ENCODE peak calls at places on chromosomes 12 and 14, in ten cellular contexts. J is heart left ventricle, I is lower leg skin, G is fibroblast of mammary gland, S is suprapubic skin, B is cardiac muscle cell, T is astrocyte, P is choroid plexus epithelial cell, H is GM23338, Y is kidney epithelial cell. R is an unnamed sample.

GRCh38 chr12:56028511-56029165 is 7.8 kb downstream of the IKZF4 start:
- DNase-seq in G (no peak), J (no peak), B (peak), S (no peak), I (no peak), Y (no peak), H (no peak), T (no peak), P (no peak), R (peak)

GRCh38 chr12:124698211-124698997 is 131.0 kb upstream of the NCOR2 start:
- DNase-seq in P (no peak), B (peak), Y (no peak), H (no peak), T (peak), G (peak), J (no peak), S (no peak), I (no peak), R (no peak)

GRCh38 chr12:103924761-103925641 is 5.2 kb upstream of the HSP90B1 start:
- DNase-seq in Y (peak), G (peak), H (no peak), S (no peak), B (peak), J (no peak), P (peak), T (peak), I (no peak), R (peak)

GRCh38 chr12:45989857-45990467 is 412 bp downstream of the SCAF11 start:
- DNase-seq in T (peak), P (peak), B (peak), I (peak), S (peak), Y (no peak), H (peak), G (no peak), J (peak), R (peak)

GRCh38 chr14:54676822-54677708 is 110.1 kb downstream of the SAMD4A start:
- DNase-seq in S (no peak), T (peak), Y (peak), I (no peak), B (peak), H (peak), J (no peak), G (peak), P (peak), R (peak)

GRCh38 chr12:85733441-85733840 is 102.8 kb downstream of the RASSF9 start:
- DNase-seq in G (peak), H (no peak), J (no peak), I (no peak), B (peak), Y (no peak), P (peak), T (peak), S (no peak), R (peak)

GRCh38 chr12:122846622-122847515 is 11.6 kb downstream of the HIP1R start:
- DNase-seq in B (no peak), G (no peak), S (peak), J (no peak), H (no peak), Y (no peak), I (no peak), P (no peak), T (no peak), R (no peak)

GRCh38 chr12:85280984-85281946 is 1.2 kb downstream of the ALX1 start:
- DNase-seq in I (no peak), T (no peak), G (no peak), Y (no peak), B (no peak), S (no peak), P (peak), J (no peak), H (peak), R (no peak)

GRCh38 chr12:92503977-92504966 is 198.5 kb upstream of the PLEKHG7 start:
- DNase-seq in H (no peak), S (no peak), Y (no peak), G (no peak), T (no peak), P (no peak), B (no peak), I (no peak), J (no peak), R (no peak)

GRCh38 chr12:92596388-92596787 is 106.4 kb upstream of the PLEKHG7 start:
- DNase-seq in Y (no peak), P (peak), H (no peak), G (peak), T (peak), B (peak), I (no peak), S (no peak), J (no peak), R (peak)

GRCh38 chr12:103268831-103269514 is 226.8 kb downstream of the C12orf42 start:
- DNase-seq in P (no peak), I (no peak), T (no peak), G (no peak), Y (no peak), B (no peak), J (no peak), S (no peak), H (no peak), R (no peak)

GRCh38 chr12:64923536-64923935 is 99.1 kb downstream of the TBC1D30 start:
- DNase-seq in H (no peak), B (no peak), T (no peak), P (no peak), G (no peak), I (no peak), Y (no peak), J (no peak), S (no peak), R (no peak)

GRCh38 chr12:70214972-70215617 is 28.1 kb upstream of the CNOT2 start:
- DNase-seq in H (no peak), S (no peak), G (no peak), I (no peak), T (no peak), Y (no peak), J (peak), P (no peak), B (no peak), R (no peak)

GRCh38 chr14:72451081-72451972 is 442.6 kb downstream of the DPF3 start:
- DNase-seq in Y (peak), H (no peak), J (no peak), B (no peak), G (no peak), T (peak), P (no peak), I (no peak), S (no peak), R (peak)

GRCh38 chr12:124109760-124110159 is 136.7 kb downstream of the ZNF664 start:
- DNase-seq in B (peak), J (no peak), T (no peak), Y (no peak), S (no peak), I (no peak), H (peak), P (peak), G (peak), R (peak)

GRCh38 chr12:89373772-89374572 is 21.7 kb upstream of the DUSP6 start:
- DNase-seq in J (no peak), G (peak), T (peak), I (peak), H (no peak), B (peak), S (no peak), Y (no peak), P (peak), R (peak)

GRCh38 chr12:107511292-107511691 is 174.3 kb upstream of the PWP1 start:
- DNase-seq in P (peak), H (no peak), T (peak), B (peak), J (no peak), S (no peak), Y (no peak), G (peak), I (no peak), R (no peak)

GRCh38 chr12:121214855-121215745 is 5.2 kb downstream of the P2RX4 start:
- DNase-seq in G (peak), H (no peak), I (peak), S (no peak), J (no peak), P (peak), Y (peak), T (peak), B (peak), R (peak)

GRCh38 chr12:96710127-96710745 is 196.8 kb upstream of the NEDD1 start:
- DNase-seq in B (no peak), H (peak), P (no peak), I (no peak), J (no peak), G (no peak), Y (no peak), T (no peak), S (no peak), R (peak)

GRCh38 chr12:103093499-103094106 is 136.1 kb downstream of the ASCL1 start:
- DNase-seq in J (no peak), Y (no peak), H (peak), I (no peak), P (no peak), T (no peak), G (no peak), B (no peak), S (no peak), R (peak)

GRCh38 chr14:76101980-76102379 is 49.7 kb upstream of the GPATCH2L start:
- DNase-seq in B (no peak), G (no peak), T (no peak), H (no peak), I (no peak), J (no peak), S (no peak), Y (no peak), P (no peak), R (no peak)

GRCh38 chr12:110270125-110270962 is 10.7 kb upstream of the ATP2A2 start:
- DNase-seq in T (peak), P (peak), G (peak), J (no peak), I (no peak), H (no peak), B (peak), Y (no peak), S (no peak), R (peak)

GRCh38 chr12:95574799-95575452 is 23.6 kb upstream of the USP44 start:
- DNase-seq in J (no peak), P (peak), H (peak), G (peak), I (no peak), T (peak), B (peak), Y (no peak), S (no peak), R (peak)

GRCh38 chr14:90105756-90106155 is 44.0 kb downstream of the KCNK13 start:
- DNase-seq in J (peak), H (no peak), T (no peak), Y (no peak), S (no peak), G (no peak), I (no peak), B (peak), P (peak), R (no peak)

GRCh38 chr14:102501751-102502315 is 7.7 kb downstream of the ANKRD9 start:
- DNase-seq in B (no peak), P (no peak), J (peak), T (no peak), Y (no peak), I (no peak), H (peak), S (no peak), G (no peak), R (no peak)

GRCh38 chr14:64971452-64971889 is 665 bp downstream of the RAB15 start:
- DNase-seq in Y (no peak), I (no peak), G (no peak), J (no peak), T (no peak), S (no peak), H (peak), P (no peak), B (no peak), R (no peak)

GRCh38 chr12:94994312-94994711 is 9.2 kb downstream of the NDUFA12 start:
- DNase-seq in S (no peak), P (peak), T (peak), J (no peak), H (no peak), Y (peak), B (peak), I (no peak), G (peak), R (peak)

GRCh38 chr14:68853749-68854148 is 60.9 kb upstream of the ZFP36L1 start:
- DNase-seq in G (no peak), I (no peak), T (no peak), P (no peak), B (no peak), H (no peak), J (no peak), Y (no peak), S (no peak), R (no peak)
- H3K4me3 ChIP-seq in G (no peak), I (no peak), T (no peak), P (no peak), B (no peak), H (no peak), J (no peak), Y (no peak), S (no peak), R (no peak)

DNA sequence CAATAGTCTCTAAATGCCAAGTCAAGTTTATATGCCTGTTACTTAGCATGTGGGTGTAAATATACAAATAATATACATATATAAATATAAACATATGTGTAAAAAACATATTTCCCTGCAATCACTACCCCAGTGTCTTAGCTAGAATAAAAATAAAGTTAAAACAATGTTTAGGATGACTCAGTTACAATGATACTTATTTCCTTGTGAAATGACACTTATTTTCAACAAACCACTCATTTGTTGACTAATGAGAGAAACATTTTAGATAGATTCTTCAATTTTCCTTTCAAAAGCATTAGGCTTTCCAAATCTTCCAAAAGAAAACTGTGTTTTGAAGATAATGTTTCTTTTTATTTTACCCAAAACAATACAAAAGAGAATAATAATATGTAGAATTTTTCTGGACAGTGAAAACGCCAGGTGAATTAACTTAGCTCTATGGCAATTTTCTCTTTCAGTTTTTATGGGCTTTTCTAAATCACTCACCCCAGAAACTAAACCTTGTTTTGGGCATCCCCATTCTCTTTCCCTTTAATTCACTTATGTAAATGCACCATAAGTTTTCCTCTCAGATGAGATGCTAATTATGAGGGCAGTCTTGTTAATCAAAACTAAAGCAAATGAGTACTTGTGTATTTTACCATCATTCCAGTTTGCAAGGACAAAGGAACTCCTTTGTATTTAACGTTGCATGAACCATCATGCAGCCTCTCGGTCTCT is 465.9 kb downstream of the BCAT1 start:
- DNase-seq in G (peak), J (no peak), S (no peak), Y (no peak), T (no peak), B (no peak), H (no peak), I (no peak), P (no peak), R (no peak)
- TF ChIP-seq CTCF in G (no peak), J (no peak), S (no peak), Y (no peak), T (no peak), B (no peak), H (no peak), I (no peak), P (no peak), R (no peak)

GRCh38 chr14:35285991-35286564 is 6.1 kb upstream of the PSMA6 start:
- DNase-seq in H (no peak), P (no peak), T (no peak), Y (no peak), J (no peak), B (no peak), I (no peak), S (no peak), G (no peak), R (no peak)
- H3K4me3 ChIP-seq in H (no peak), P (no peak), T (no peak), Y (no peak), J (no peak), B (no peak), I (no peak), S (no peak), G (no peak), R (no peak)

GRCh38 chr12:6644903-6645302 is 2.3 kb downstream of the ACRBP start:
- DNase-seq in S (no peak), I (no peak), T (no peak), H (peak), J (no peak), G (no peak), P (no peak), B (peak), Y (no peak), R (no peak)
- TF ChIP-seq CTCF in S (no peak), I (no peak), T (no peak), H (peak), J (peak), G (peak), P (peak), B (peak), Y (no peak), R (peak)

DNA sequence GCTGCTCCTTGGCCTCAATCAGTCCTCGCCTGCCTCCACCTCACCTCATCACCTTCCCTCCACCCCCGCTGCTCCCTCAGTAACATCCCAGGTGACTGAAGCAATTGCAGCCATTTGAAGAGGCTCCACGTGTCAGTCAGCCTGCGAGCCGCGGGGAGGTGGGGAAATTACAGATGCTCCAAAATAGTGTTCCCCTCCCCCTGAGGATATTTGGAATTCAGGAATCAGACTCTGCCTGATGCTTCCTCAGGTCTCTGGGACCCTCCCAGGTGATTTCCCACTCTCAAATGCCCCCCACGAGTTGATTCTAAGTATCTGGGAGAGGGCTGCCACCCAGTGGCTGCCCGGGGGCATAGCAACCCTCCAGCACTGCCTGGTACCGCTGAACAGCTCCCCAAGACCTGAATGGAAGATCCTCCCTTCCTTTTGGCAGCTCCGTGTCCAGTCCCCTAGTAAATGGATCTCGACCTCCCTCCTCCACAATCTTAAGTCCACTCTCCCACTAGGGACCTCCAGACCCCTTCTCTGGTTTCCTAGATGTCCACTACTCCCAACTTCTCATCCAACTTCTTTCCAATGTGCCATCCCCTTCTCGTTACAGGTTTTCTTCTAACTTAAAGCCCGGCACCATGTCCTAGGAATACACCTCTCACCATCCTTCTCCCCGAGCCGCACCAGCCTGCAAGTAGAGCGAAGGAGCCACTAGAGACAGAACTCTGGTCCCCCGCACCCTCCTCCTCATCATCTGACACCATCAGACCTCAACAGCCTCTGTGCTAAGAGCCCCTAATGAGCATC is 1.4 kb upstream of the ASIC1 start:
- DNase-seq in I (no peak), P (peak), B (peak), G (peak), J (peak), S (no peak), H (peak), Y (no peak), T (no peak), R (peak)
- H3K4me3 ChIP-seq in I (no peak), P (peak), B (no peak), G (no peak), J (no peak), S (no peak), H (peak), Y (no peak), T (no peak), R (peak)

DNA sequence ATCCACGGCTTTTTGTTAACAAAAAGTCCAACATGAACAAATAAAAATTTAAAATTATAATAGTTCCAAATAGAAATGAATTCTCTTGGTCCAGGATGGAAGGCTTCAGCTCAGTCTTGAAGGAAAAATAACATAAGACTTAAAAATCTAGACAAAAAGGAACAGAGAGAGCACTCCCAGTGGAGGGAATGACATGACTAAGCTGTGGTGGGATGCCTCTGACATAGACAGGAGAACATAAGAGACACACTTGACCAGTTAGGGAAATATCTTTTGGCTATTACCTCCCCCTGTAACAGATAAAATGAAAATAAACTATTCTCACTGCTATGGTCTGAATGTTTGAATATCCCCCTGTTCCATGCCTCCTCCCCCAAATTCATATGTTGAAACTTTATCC is 106.8 kb downstream of the BBS10 start:
- DNase-seq in G (no peak), T (no peak), B (no peak), Y (no peak), P (no peak), J (no peak), H (no peak), S (no peak), I (no peak), R (no peak)
- TF ChIP-seq CTCF in G (no peak), T (peak), B (no peak), Y (no peak), P (peak), J (no peak), H (no peak), S (no peak), I (no peak), R (no peak)

DNA sequence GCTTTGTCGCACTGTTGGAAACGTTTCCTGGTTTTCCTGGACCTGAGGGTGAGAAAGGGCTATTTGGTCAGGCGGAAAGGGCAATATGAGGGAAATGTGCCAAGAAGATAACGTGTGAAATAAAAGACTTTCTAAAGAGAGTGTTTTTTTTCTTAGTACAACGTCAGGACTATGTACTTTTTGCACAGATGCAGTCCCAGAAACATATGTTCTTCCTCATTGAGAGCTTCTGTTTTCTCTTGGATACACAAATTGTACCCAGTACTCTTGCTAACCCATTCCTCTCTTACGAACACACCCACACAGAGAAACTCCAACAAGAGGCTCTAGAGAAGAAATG is 669 bp upstream of the PKP2 start:
- DNase-seq in H (no peak), T (no peak), P (peak), G (no peak), I (no peak), J (no peak), B (peak), Y (no peak), S (no peak), R (no peak)
- H3K4me3 ChIP-seq in H (peak), T (peak), P (peak), G (peak), I (peak), J (peak), B (peak), Y (peak), S (peak), R (peak)

DNA sequence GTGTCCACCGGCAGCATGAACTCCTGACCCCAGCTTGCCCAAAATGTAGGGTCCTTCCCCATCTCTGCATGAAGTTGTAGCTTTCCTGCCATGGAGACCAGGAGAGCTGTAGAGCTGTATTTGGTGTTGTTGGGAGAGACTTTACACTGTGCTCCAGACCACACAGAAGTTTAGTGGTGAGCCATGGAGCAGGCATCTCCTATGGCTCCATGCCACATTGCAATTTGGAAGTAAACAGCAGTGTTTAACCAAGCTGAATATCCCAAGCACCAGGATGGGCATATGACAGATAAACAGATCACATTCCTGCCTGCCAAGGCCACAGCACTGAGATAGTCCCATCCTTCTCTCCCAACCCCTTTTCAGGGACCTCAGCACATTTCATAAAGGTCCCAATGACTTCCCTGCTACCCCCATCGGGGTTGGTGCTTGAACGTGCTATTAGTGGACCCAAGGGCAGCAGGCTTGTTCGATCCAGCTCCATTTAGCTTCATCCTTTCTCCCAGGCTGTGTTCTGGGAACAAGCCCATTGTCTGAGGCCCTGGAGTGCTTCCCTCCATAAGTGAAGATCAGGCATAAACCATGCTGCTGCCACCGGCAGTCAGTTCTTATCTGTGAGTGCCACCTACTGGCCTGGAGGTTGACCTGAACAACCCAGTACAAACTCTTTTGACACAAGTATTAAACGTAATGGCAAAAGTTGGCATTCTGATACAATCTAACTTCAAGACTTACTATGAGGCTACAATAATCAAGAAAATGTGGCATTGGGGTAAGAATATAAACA is 172.3 kb upstream of the ATXN7L3B start:
- DNase-seq in T (peak), H (peak), G (peak), S (no peak), J (no peak), I (no peak), B (peak), Y (no peak), P (peak), R (peak)
- TF ChIP-seq CTCF in T (peak), H (peak), G (peak), S (no peak), J (no peak), I (no peak), B (peak), Y (peak), P (peak), R (peak)